ENCODE peak calls at places on chromosomes 3 and 15, in four cellular contexts. C is CD4-positive, alpha-beta memory T cell; G is upper lobe of right lung; D is colonic mucosa. B is an unnamed sample.

GRCh38 chr3:125154800-125155269 is 57.7 kb downstream of the SLC12A8 start:
- DNase-seq in C (peak), G (no peak), D (peak), B (no peak)

GRCh38 chr3:75768303-75769017 is 16.9 kb downstream of the ZNF717 start:
- DNase-seq in C (no peak), G (no peak), D (no peak), B (no peak)

GRCh38 chr3:45978348-45978747 is 17.3 kb downstream of the FYCO1 start:
- DNase-seq in C (peak), G (peak), D (peak), B (peak)

GRCh38 chr3:197306374-197307086 is 8.1 kb upstream of the DLG1 start:
- DNase-seq in C (no peak), G (no peak), D (no peak), B (no peak)

GRCh38 chr15:38688761-38689160 is 124.1 kb upstream of the RASGRP1 start:
- DNase-seq in C (peak), G (no peak), D (no peak), B (no peak)

GRCh38 chr3:160829486-160830009 is 73.5 kb downstream of the PPM1L start:
- DNase-seq in C (no peak), G (no peak), D (no peak), B (no peak)

GRCh38 chr3:128430276-128430675 is 36.4 kb downstream of the DNAJB8 start:
- DNase-seq in C (no peak), G (no peak), D (no peak), B (no peak)

GRCh38 chr3:132317229-132317948 is at the start of gene ACP3:
- DNase-seq in C (no peak), G (peak), D (peak), B (no peak)

GRCh38 chr15:97995881-97996603 is 35.5 kb downstream of the ARRDC4 start:
- DNase-seq in C (no peak), G (no peak), D (peak), B (no peak)

GRCh38 chr3:59695858-59696257 is 646.0 kb upstream of the CFAP20DC start:
- DNase-seq in C (no peak), G (no peak), D (no peak), B (no peak)

GRCh38 chr15:80866936-80867335 is 87.8 kb downstream of the CEMIP start:
- DNase-seq in C (no peak), G (no peak), D (no peak), B (no peak)

GRCh38 chr15:90059208-90059985 is 42.9 kb downstream of the IDH2 start:
- DNase-seq in C (peak), G (peak), D (peak), B (peak)

GRCh38 chr15:41975679-41976078 is 3.3 kb upstream of the EHD4 start:
- DNase-seq in C (no peak), G (no peak), D (no peak), B (no peak)

GRCh38 chr3:179969525-179969924 is 67.2 kb downstream of the PEX5L start:
- DNase-seq in C (no peak), G (no peak), D (no peak), B (no peak)

GRCh38 chr15:78035319-78035718 is 42.2 kb downstream of the TBC1D2B start:
- DNase-seq in C (no peak), G (no peak), D (no peak), B (no peak)

GRCh38 chr3:3800076-3800448 is 831 bp downstream of the LRRN1 start:
- DNase-seq in C (no peak), G (peak), D (peak), B (peak)

GRCh38 chr3:151087648-151088047 is 2.2 kb downstream of the MED12L start:
- DNase-seq in C (no peak), G (no peak), D (no peak), B (no peak)

GRCh38 chr3:122014741-122015140 is 7.3 kb downstream of the ILDR1 start:
- DNase-seq in C (no peak), G (no peak), D (no peak), B (no peak)

GRCh38 chr3:33962383-33962782 is 164.0 kb downstream of the PDCD6IP start:
- DNase-seq in C (no peak), G (no peak), D (no peak), B (no peak)

GRCh38 chr15:62482715-62483429 is 317.8 kb upstream of the C2CD4B start:
- DNase-seq in C (no peak), G (no peak), D (no peak), B (no peak)

GRCh38 chr3:12782172-12782815 is 14.2 kb upstream of the CAND2 start:
- DNase-seq in C (no peak), G (peak), D (no peak), B (no peak)

GRCh38 chr15:26720546-26720945 is 52.3 kb downstream of the GABRB3 start:
- DNase-seq in C (no peak), G (no peak), D (no peak), B (no peak)

GRCh38 chr3:21954709-21955108 is 203.7 kb upstream of the ZNF385D start:
- DNase-seq in C (no peak), G (no peak), D (no peak), B (no peak)

DNA sequence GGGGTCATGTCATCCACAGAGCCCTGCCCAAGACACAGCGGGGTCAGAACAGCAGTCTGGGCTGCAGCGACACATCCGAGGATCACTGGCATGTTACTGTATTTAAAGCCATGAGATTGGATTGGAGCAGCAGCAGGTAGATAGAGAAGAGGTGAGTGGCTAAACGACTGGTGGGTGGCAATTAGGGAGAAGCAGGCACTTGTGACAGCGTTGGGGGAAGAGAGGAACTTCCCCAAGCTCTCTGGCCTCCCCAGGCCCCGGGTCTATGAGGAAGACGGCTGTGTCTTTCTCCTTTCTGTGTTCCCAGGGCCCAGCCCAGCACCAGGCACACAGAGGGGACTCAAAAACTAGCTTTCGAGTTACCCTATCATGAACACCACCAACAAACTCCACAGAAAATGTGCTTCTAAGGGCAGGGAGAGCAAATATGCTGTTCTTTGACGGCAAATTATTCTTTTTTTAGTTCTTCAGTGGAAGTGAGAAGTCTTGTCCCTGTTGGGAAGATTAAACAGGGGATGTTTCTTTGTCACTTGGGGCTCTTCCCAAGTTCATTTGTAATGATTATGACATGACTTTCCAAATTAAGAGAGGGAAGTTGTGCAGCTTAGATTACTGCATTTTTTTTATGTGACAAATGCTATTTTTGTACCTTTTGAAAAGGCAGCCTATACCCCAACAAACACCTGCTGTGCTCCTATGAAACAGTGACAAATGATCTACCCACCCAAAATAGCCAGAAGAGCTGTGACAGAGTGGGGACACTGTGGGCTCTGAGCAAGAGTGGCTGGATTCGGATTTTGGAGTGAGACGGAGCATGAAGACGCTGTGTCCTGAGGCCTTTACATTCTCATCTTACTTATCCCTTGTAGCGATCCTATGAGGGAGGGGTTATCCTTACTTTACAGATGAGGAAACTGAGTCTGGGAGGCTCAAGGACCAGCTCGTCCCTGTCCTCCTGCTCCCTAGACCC is 7.2 kb upstream of the SYNM start:
- DNase-seq in C (no peak), G (no peak), D (no peak), B (no peak)
- H3K27ac ChIP-seq in C (no peak), G (no peak), D (no peak), B (no peak)

GRCh38 chr15:28996953-28997352 is 111.2 kb downstream of the APBA2 start:
- DNase-seq in C (no peak), G (no peak), D (no peak), B (no peak)
- H3K27ac ChIP-seq in C (no peak), G (no peak), D (no peak), B (no peak)

GRCh38 chr15:74041311-74041756 is 41.0 kb downstream of the GOLGA6A start:
- DNase-seq in C (no peak), G (no peak), D (no peak), B (no peak)

GRCh38 chr15:74041777-74042435 is 40.4 kb downstream of the GOLGA6A start:
- DNase-seq in C (no peak), G (no peak), D (no peak), B (no peak)

GRCh38 chr15:74039656-74040010 is 42.7 kb downstream of the GOLGA6A start:
- DNase-seq in C (no peak), G (no peak), D (no peak), B (no peak)

GRCh38 chr15:74038707-74039655 is 43.4 kb downstream of the GOLGA6A start:
- DNase-seq in C (no peak), G (no peak), D (no peak), B (no peak)

DNA sequence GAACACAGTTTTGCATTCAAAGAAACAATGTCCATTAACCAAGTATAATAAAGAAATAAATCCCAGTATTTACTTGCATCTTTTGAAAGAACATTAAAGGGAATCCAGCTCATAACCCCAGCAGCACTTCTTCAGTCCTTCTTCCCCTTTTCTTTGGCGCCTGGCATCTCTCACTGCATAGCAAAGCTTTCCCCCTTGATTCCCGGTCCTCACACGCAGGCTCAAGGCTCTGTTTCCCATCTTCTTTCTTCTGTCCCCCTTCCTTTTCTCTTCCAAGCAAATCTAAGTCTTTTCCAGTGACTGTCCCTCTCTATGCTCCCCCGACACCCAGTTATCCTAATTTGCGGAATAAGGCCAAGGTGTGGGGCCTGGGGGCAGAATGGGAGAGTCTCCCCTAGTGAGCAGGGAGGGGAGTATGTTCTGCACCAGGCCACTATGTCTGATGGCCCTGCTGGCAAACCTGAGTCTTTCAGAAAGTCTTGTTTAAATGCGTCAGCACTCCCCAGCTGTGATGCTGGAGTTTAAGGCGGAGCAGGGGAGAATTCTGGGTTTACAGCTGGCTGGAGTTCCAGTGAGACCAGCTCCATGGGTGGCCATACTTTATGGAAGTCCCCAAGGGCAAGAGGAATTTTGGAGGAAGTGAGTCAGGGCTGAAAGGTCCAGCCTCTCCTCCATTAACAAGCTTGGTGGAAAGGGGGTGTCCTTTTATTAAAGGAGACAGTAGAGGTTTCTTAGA is 42.1 kb downstream of the GOLGA6A start:
- DNase-seq in C (no peak), G (no peak), D (peak), B (no peak)
- H3K27ac ChIP-seq in C (no peak), G (peak), D (peak), B (peak)

GRCh38 chr3:101780661-101781060 is 1.6 kb downstream of the NXPE3 start:
- DNase-seq in C (no peak), G (no peak), D (no peak), B (no peak)
- H3K27ac ChIP-seq in C (peak), G (no peak), D (no peak), B (no peak)

GRCh38 chr3:152356870-152357276 is 88.1 kb downstream of the MBNL1 start:
- DNase-seq in C (no peak), G (no peak), D (no peak), B (no peak)

GRCh38 chr3:152355744-152356665 is 87.3 kb downstream of the MBNL1 start:
- DNase-seq in C (no peak), G (no peak), D (no peak), B (no peak)

GRCh38 chr3:152359385-152360248 is 90.9 kb downstream of the MBNL1 start:
- DNase-seq in C (no peak), G (no peak), D (no peak), B (no peak)

GRCh38 chr3:152360303-152360702 is 91.6 kb downstream of the MBNL1 start:
- DNase-seq in C (no peak), G (no peak), D (no peak), B (no peak)

DNA sequence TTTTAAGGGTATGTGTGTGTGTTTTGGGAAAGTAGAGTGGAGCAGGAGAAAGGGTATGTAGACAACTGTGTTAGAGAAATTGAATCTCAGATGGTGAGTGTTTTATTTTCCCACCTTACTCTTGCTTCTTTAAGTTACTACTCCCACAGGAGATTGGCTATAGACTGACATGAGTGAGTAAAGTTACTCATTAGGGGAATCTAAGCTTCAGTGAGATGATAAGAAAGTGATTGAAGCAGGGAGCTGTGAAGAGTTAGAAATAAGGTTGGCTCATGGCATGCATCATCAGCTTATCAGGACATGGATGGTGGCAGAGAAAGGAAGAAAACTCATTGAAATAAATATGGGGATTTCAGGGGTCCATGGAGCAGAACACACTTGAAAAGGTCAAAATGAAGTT is 88.9 kb downstream of the MBNL1 start:
- DNase-seq in C (no peak), G (no peak), D (no peak), B (no peak)
- H3K27ac ChIP-seq in C (no peak), G (no peak), D (no peak), B (no peak)

GRCh38 chr15:63605816-63606215 is 8.6 kb downstream of the FBXL22 start:
- DNase-seq in C (peak), G (no peak), D (no peak), B (no peak)
- H3K27ac ChIP-seq in C (peak), G (no peak), D (no peak), B (peak)

GRCh38 chr3:126956866-126957650 is 25.9 kb upstream of the PLXNA1 start:
- DNase-seq in C (no peak), G (peak), D (no peak), B (peak)
- H3K27ac ChIP-seq in C (no peak), G (no peak), D (no peak), B (no peak)